ENCODE peak calls at places on chromosomes 4 and X, in seven cellular contexts. One of them, this sample, is unnamed.
A peak's percentile ranks its signal among the peaks of the same experiment; 100 is the strongest.

GRCh38 chr4:20760053-20760452 is 59.8 kb downstream of the PACRGL start:
- DNase-seq in activated T-cell treated with anti-CD3 and anti-CD28 coated beads for 1 hour: no peak
- DNase-seq in bronchial epithelial cell: no peak
- DNase-seq in pulmonary artery endothelial cell: no peak
- DNase-seq in stimulated activated naive CD4-positive, alpha-beta T cell treated with Interleukin-2 at 50 U/mL for 16 hours: no peak
- DNase-seq in DMS79 treated with DMSO at 0.1 percent for 48 hours: no peak
- DNase-seq in NT2/D1: no peak
- DNase-seq in this sample: no peak

GRCh38 chr4:140020457-140021361 is 133.3 kb downstream of the MAML3 start:
- DNase-seq in pulmonary artery endothelial cell: no peak
- DNase-seq in bronchial epithelial cell: no peak
- DNase-seq in stimulated activated naive CD4-positive, alpha-beta T cell treated with Interleukin-2 at 50 U/mL for 16 hours: no peak
- DNase-seq in DMS79 treated with DMSO at 0.1 percent for 48 hours: no peak
- DNase-seq in NT2/D1: no peak
- DNase-seq in activated T-cell treated with anti-CD3 and anti-CD28 coated beads for 1 hour: no peak
- DNase-seq in this sample: no peak

GRCh38 chrX:71056857-71057256 is 11.3 kb downstream of the SNX12 start:
- DNase-seq in bronchial epithelial cell: no peak
- DNase-seq in DMS79 treated with DMSO at 0.1 percent for 48 hours: no peak
- DNase-seq in activated T-cell treated with anti-CD3 and anti-CD28 coated beads for 1 hour: no peak
- DNase-seq in pulmonary artery endothelial cell: no peak
- DNase-seq in NT2/D1: no peak
- DNase-seq in stimulated activated naive CD4-positive, alpha-beta T cell treated with Interleukin-2 at 50 U/mL for 16 hours: no peak
- DNase-seq in this sample: no peak

GRCh38 chrX:110755061-110755460 is 40.6 kb downstream of the CHRDL1 start:
- DNase-seq in stimulated activated naive CD4-positive, alpha-beta T cell treated with Interleukin-2 at 50 U/mL for 16 hours: no peak
- DNase-seq in activated T-cell treated with anti-CD3 and anti-CD28 coated beads for 1 hour: no peak
- DNase-seq in pulmonary artery endothelial cell: no peak
- DNase-seq in DMS79 treated with DMSO at 0.1 percent for 48 hours: no peak
- DNase-seq in NT2/D1: no peak
- DNase-seq in bronchial epithelial cell: no peak
- DNase-seq in this sample: no peak

GRCh38 chrX:115909017-115909416 is 261.5 kb upstream of the AGTR2 start:
- DNase-seq in bronchial epithelial cell: no peak
- DNase-seq in NT2/D1: no peak
- DNase-seq in DMS79 treated with DMSO at 0.1 percent for 48 hours: no peak
- DNase-seq in stimulated activated naive CD4-positive, alpha-beta T cell treated with Interleukin-2 at 50 U/mL for 16 hours: no peak
- DNase-seq in activated T-cell treated with anti-CD3 and anti-CD28 coated beads for 1 hour: no peak
- DNase-seq in pulmonary artery endothelial cell: no peak
- DNase-seq in this sample: no peak

GRCh38 chrX:153412746-153413720 is 1.8 kb downstream of the ZFP92 start:
- DNase-seq in DMS79 treated with DMSO at 0.1 percent for 48 hours: peak; percentile 16
- DNase-seq in stimulated activated naive CD4-positive, alpha-beta T cell treated with Interleukin-2 at 50 U/mL for 16 hours: no peak
- DNase-seq in pulmonary artery endothelial cell: no peak
- DNase-seq in activated T-cell treated with anti-CD3 and anti-CD28 coated beads for 1 hour: no peak
- DNase-seq in NT2/D1: no peak
- DNase-seq in bronchial epithelial cell: no peak
- DNase-seq in this sample: no peak

GRCh38 chrX:3713937-3714434 is 537 bp upstream of the PRKX start:
- DNase-seq in stimulated activated naive CD4-positive, alpha-beta T cell treated with Interleukin-2 at 50 U/mL for 16 hours: no peak
- DNase-seq in pulmonary artery endothelial cell: no peak
- DNase-seq in NT2/D1: no peak
- DNase-seq in DMS79 treated with DMSO at 0.1 percent for 48 hours: no peak
- DNase-seq in bronchial epithelial cell: no peak
- DNase-seq in activated T-cell treated with anti-CD3 and anti-CD28 coated beads for 1 hour: no peak
- DNase-seq in this sample: no peak

GRCh38 chrX:41442824-41443560 is 4.2 kb upstream of the NYX start:
- DNase-seq in stimulated activated naive CD4-positive, alpha-beta T cell treated with Interleukin-2 at 50 U/mL for 16 hours: no peak
- DNase-seq in bronchial epithelial cell: no peak
- DNase-seq in NT2/D1: no peak
- DNase-seq in pulmonary artery endothelial cell: no peak
- DNase-seq in DMS79 treated with DMSO at 0.1 percent for 48 hours: no peak
- DNase-seq in activated T-cell treated with anti-CD3 and anti-CD28 coated beads for 1 hour: no peak
- DNase-seq in this sample: no peak

GRCh38 chrX:34778961-34779360 is 121.9 kb upstream of the TMEM47 start:
- DNase-seq in activated T-cell treated with anti-CD3 and anti-CD28 coated beads for 1 hour: no peak
- DNase-seq in DMS79 treated with DMSO at 0.1 percent for 48 hours: no peak
- DNase-seq in bronchial epithelial cell: peak; percentile 37
- DNase-seq in NT2/D1: no peak
- DNase-seq in pulmonary artery endothelial cell: no peak
- DNase-seq in stimulated activated naive CD4-positive, alpha-beta T cell treated with Interleukin-2 at 50 U/mL for 16 hours: no peak
- DNase-seq in this sample: no peak

GRCh38 chr4:17018013-17018412 is 119.6 kb upstream of the LDB2 start:
- DNase-seq in NT2/D1: no peak
- DNase-seq in stimulated activated naive CD4-positive, alpha-beta T cell treated with Interleukin-2 at 50 U/mL for 16 hours: no peak
- DNase-seq in DMS79 treated with DMSO at 0.1 percent for 48 hours: no peak
- DNase-seq in activated T-cell treated with anti-CD3 and anti-CD28 coated beads for 1 hour: no peak
- DNase-seq in pulmonary artery endothelial cell: peak; percentile 86
- DNase-seq in bronchial epithelial cell: no peak
- DNase-seq in this sample: no peak

GRCh38 chr4:120111745-120112144 is 45.1 kb upstream of the MAD2L1 start:
- DNase-seq in pulmonary artery endothelial cell: no peak
- DNase-seq in activated T-cell treated with anti-CD3 and anti-CD28 coated beads for 1 hour: no peak
- DNase-seq in NT2/D1: no peak
- DNase-seq in bronchial epithelial cell: no peak
- DNase-seq in DMS79 treated with DMSO at 0.1 percent for 48 hours: no peak
- DNase-seq in stimulated activated naive CD4-positive, alpha-beta T cell treated with Interleukin-2 at 50 U/mL for 16 hours: no peak
- DNase-seq in this sample: no peak

GRCh38 chrX:130539721-130540321 is 138.0 kb downstream of the RBMX2 start:
- DNase-seq in bronchial epithelial cell: peak; percentile 33
- DNase-seq in pulmonary artery endothelial cell: no peak
- DNase-seq in stimulated activated naive CD4-positive, alpha-beta T cell treated with Interleukin-2 at 50 U/mL for 16 hours: peak; percentile 10
- DNase-seq in DMS79 treated with DMSO at 0.1 percent for 48 hours: no peak
- DNase-seq in NT2/D1: peak; percentile 22
- DNase-seq in activated T-cell treated with anti-CD3 and anti-CD28 coated beads for 1 hour: peak; percentile 17
- DNase-seq in this sample: peak; percentile 41

GRCh38 chr4:40299704-40300336 is 35.3 kb upstream of the CHRNA9 start:
- DNase-seq in stimulated activated naive CD4-positive, alpha-beta T cell treated with Interleukin-2 at 50 U/mL for 16 hours: no peak
- DNase-seq in NT2/D1: no peak
- DNase-seq in DMS79 treated with DMSO at 0.1 percent for 48 hours: no peak
- DNase-seq in bronchial epithelial cell: peak; percentile 62
- DNase-seq in pulmonary artery endothelial cell: no peak
- DNase-seq in activated T-cell treated with anti-CD3 and anti-CD28 coated beads for 1 hour: no peak
- DNase-seq in this sample: no peak

GRCh38 chrX:2540426-2540942 is 39.7 kb upstream of the DHRSX start:
- DNase-seq in activated T-cell treated with anti-CD3 and anti-CD28 coated beads for 1 hour: no peak
- DNase-seq in bronchial epithelial cell: no peak
- DNase-seq in stimulated activated naive CD4-positive, alpha-beta T cell treated with Interleukin-2 at 50 U/mL for 16 hours: no peak
- DNase-seq in pulmonary artery endothelial cell: no peak
- DNase-seq in NT2/D1: no peak
- DNase-seq in DMS79 treated with DMSO at 0.1 percent for 48 hours: no peak
- DNase-seq in this sample: no peak

GRCh38 chrX:18855919-18856644 is 127.8 kb downstream of the PHKA2 start:
- DNase-seq in DMS79 treated with DMSO at 0.1 percent for 48 hours: no peak
- DNase-seq in pulmonary artery endothelial cell: no peak
- DNase-seq in stimulated activated naive CD4-positive, alpha-beta T cell treated with Interleukin-2 at 50 U/mL for 16 hours: no peak
- DNase-seq in bronchial epithelial cell: peak; percentile 6
- DNase-seq in activated T-cell treated with anti-CD3 and anti-CD28 coated beads for 1 hour: no peak
- DNase-seq in NT2/D1: no peak
- DNase-seq in this sample: peak; percentile 25

GRCh38 chr4:182022899-182023298 is 220.3 kb upstream of the TENM3 start:
- DNase-seq in bronchial epithelial cell: no peak
- DNase-seq in stimulated activated naive CD4-positive, alpha-beta T cell treated with Interleukin-2 at 50 U/mL for 16 hours: no peak
- DNase-seq in pulmonary artery endothelial cell: no peak
- DNase-seq in NT2/D1: no peak
- DNase-seq in activated T-cell treated with anti-CD3 and anti-CD28 coated beads for 1 hour: no peak
- DNase-seq in DMS79 treated with DMSO at 0.1 percent for 48 hours: peak; percentile 56
- DNase-seq in this sample: no peak

GRCh38 chrX:88828011-88828410 is 81.0 kb downstream of the CPXCR1 start:
- DNase-seq in DMS79 treated with DMSO at 0.1 percent for 48 hours: no peak
- DNase-seq in bronchial epithelial cell: no peak
- DNase-seq in stimulated activated naive CD4-positive, alpha-beta T cell treated with Interleukin-2 at 50 U/mL for 16 hours: no peak
- DNase-seq in pulmonary artery endothelial cell: no peak
- DNase-seq in NT2/D1: no peak
- DNase-seq in activated T-cell treated with anti-CD3 and anti-CD28 coated beads for 1 hour: no peak
- DNase-seq in this sample: no peak

GRCh38 chrX:154019633-154020499 is at the start of gene IRAK1:
- DNase-seq in pulmonary artery endothelial cell: no peak
- DNase-seq in stimulated activated naive CD4-positive, alpha-beta T cell treated with Interleukin-2 at 50 U/mL for 16 hours: peak; percentile 31
- DNase-seq in activated T-cell treated with anti-CD3 and anti-CD28 coated beads for 1 hour: peak; percentile 36
- DNase-seq in NT2/D1: no peak
- DNase-seq in bronchial epithelial cell: peak; percentile 18
- DNase-seq in DMS79 treated with DMSO at 0.1 percent for 48 hours: peak; percentile 17
- DNase-seq in this sample: peak; percentile 54

GRCh38 chr4:159169903-159170302 is 67.0 kb downstream of the RAPGEF2 start:
- DNase-seq in activated T-cell treated with anti-CD3 and anti-CD28 coated beads for 1 hour: no peak
- DNase-seq in stimulated activated naive CD4-positive, alpha-beta T cell treated with Interleukin-2 at 50 U/mL for 16 hours: no peak
- DNase-seq in bronchial epithelial cell: no peak
- DNase-seq in pulmonary artery endothelial cell: no peak
- DNase-seq in NT2/D1: no peak
- DNase-seq in DMS79 treated with DMSO at 0.1 percent for 48 hours: no peak
- DNase-seq in this sample: no peak

GRCh38 chrX:23332888-23333821 is 1.5 kb upstream of the PTCHD1 start:
- DNase-seq in pulmonary artery endothelial cell: no peak
- DNase-seq in bronchial epithelial cell: no peak
- DNase-seq in NT2/D1: no peak
- DNase-seq in stimulated activated naive CD4-positive, alpha-beta T cell treated with Interleukin-2 at 50 U/mL for 16 hours: no peak
- DNase-seq in DMS79 treated with DMSO at 0.1 percent for 48 hours: no peak
- DNase-seq in activated T-cell treated with anti-CD3 and anti-CD28 coated beads for 1 hour: no peak
- DNase-seq in this sample: no peak

GRCh38 chr4:61583696-61584095 is 383.6 kb downstream of the ADGRL3 start:
- DNase-seq in pulmonary artery endothelial cell: no peak
- DNase-seq in stimulated activated naive CD4-positive, alpha-beta T cell treated with Interleukin-2 at 50 U/mL for 16 hours: no peak
- DNase-seq in DMS79 treated with DMSO at 0.1 percent for 48 hours: no peak
- DNase-seq in bronchial epithelial cell: peak; percentile 93
- DNase-seq in activated T-cell treated with anti-CD3 and anti-CD28 coated beads for 1 hour: no peak
- DNase-seq in NT2/D1: no peak
- DNase-seq in this sample: no peak

GRCh38 chrX:48648299-48648698 is 35.3 kb upstream of the WAS start:
- DNase-seq in pulmonary artery endothelial cell: no peak
- DNase-seq in stimulated activated naive CD4-positive, alpha-beta T cell treated with Interleukin-2 at 50 U/mL for 16 hours: peak; percentile 20
- DNase-seq in DMS79 treated with DMSO at 0.1 percent for 48 hours: peak; percentile 31
- DNase-seq in bronchial epithelial cell: peak; percentile 25
- DNase-seq in activated T-cell treated with anti-CD3 and anti-CD28 coated beads for 1 hour: no peak
- DNase-seq in NT2/D1: peak; percentile 51
- DNase-seq in this sample: peak; percentile 17

GRCh38 chr4:179625391-179625790 is 2183.2 kb upstream of the AGA start:
- DNase-seq in activated T-cell treated with anti-CD3 and anti-CD28 coated beads for 1 hour: no peak
- DNase-seq in bronchial epithelial cell: peak; percentile 24
- DNase-seq in NT2/D1: no peak
- DNase-seq in stimulated activated naive CD4-positive, alpha-beta T cell treated with Interleukin-2 at 50 U/mL for 16 hours: no peak
- DNase-seq in DMS79 treated with DMSO at 0.1 percent for 48 hours: no peak
- DNase-seq in pulmonary artery endothelial cell: no peak
- DNase-seq in this sample: no peak

GRCh38 chr4:16124232-16124631 is 40.4 kb upstream of the PROM1 start:
- DNase-seq in NT2/D1: no peak
- DNase-seq in stimulated activated naive CD4-positive, alpha-beta T cell treated with Interleukin-2 at 50 U/mL for 16 hours: no peak
- DNase-seq in bronchial epithelial cell: no peak
- DNase-seq in DMS79 treated with DMSO at 0.1 percent for 48 hours: peak; percentile 39
- DNase-seq in activated T-cell treated with anti-CD3 and anti-CD28 coated beads for 1 hour: no peak
- DNase-seq in pulmonary artery endothelial cell: no peak
- DNase-seq in this sample: no peak

This sample was measured in DND-41.